ENCODE peak calls at places on chromosomes 7 and 10, in five cellular contexts. B is H1; M is GM06990; S is CD4-positive, alpha-beta memory T cell; L is pons. R is an unnamed sample.

GRCh38 chr7:11281953-11282352 is 308.3 kb downstream of the PHF14 start:
- DNase-seq in B (no peak), M (no peak), S (no peak), L (no peak), R (no peak)

GRCh38 chr10:34739915-34740314 is 75.2 kb downstream of the PARD3 start:
- DNase-seq in B (peak), M (no peak), S (no peak), L (peak), R (peak)

GRCh38 chr7:117445206-117445605 is 17.9 kb upstream of the ASZ1 start:
- DNase-seq in B (no peak), M (no peak), S (no peak), L (no peak), R (no peak)

GRCh38 chr7:21276471-21277035 is 151.3 kb upstream of the SP4 start:
- DNase-seq in B (no peak), M (no peak), S (no peak), L (no peak), R (no peak)

GRCh38 chr7:90677742-90678439 is 81.8 kb downstream of the CDK14 start:
- DNase-seq in B (no peak), M (no peak), S (no peak), L (peak), R (no peak)

GRCh38 chr10:77442790-77443189 is 194.8 kb downstream of the KCNMA1 start:
- DNase-seq in B (no peak), M (no peak), S (no peak), L (no peak), R (no peak)

GRCh38 chr7:79434867-79435266 is 18.6 kb downstream of the MAGI2 start:
- DNase-seq in B (no peak), M (no peak), S (no peak), L (no peak), R (no peak)

GRCh38 chr10:48399056-48399541 is 92.6 kb downstream of the MAPK8 start:
- DNase-seq in B (no peak), M (no peak), S (no peak), L (peak), R (no peak)

GRCh38 chr10:75493464-75493863 is 62.0 kb downstream of the LRMDA start:
- DNase-seq in B (no peak), M (no peak), S (no peak), L (no peak), R (no peak)

GRCh38 chr7:98878365-98879197 is at the start of gene TRRAP:
- DNase-seq in B (peak), M (peak), S (peak), L (peak), R (peak)

GRCh38 chr10:63611078-63611477 is 89.9 kb downstream of the REEP3 start:
- DNase-seq in B (no peak), M (no peak), S (no peak), L (no peak), R (peak)

GRCh38 chr7:54811016-54811924 is 52.3 kb upstream of the SEC61G start:
- DNase-seq in B (no peak), M (no peak), S (no peak), L (no peak), R (peak)

GRCh38 chr7:96447109-96447645 is 125.3 kb upstream of the SLC25A13 start:
- DNase-seq in B (no peak), M (no peak), S (no peak), L (no peak), R (no peak)

GRCh38 chr10:34160595-34160994 is 654.5 kb downstream of the PARD3 start:
- DNase-seq in B (no peak), M (no peak), S (no peak), L (no peak), R (no peak)

GRCh38 chr10:103445767-103446567 is 6.2 kb downstream of the CALHM2 start:
- DNase-seq in B (no peak), M (no peak), S (no peak), L (peak), R (peak)

GRCh38 chr7:18407385-18407784 is 88.2 kb upstream of the HDAC9 start:
- DNase-seq in B (no peak), M (no peak), S (no peak), L (no peak), R (no peak)

GRCh38 chr7:25707733-25708132 is 444.3 kb upstream of the NFE2L3 start:
- DNase-seq in B (no peak), M (no peak), S (no peak), L (no peak), R (no peak)

GRCh38 chr7:35549781-35550180 is 145.2 kb downstream of the HERPUD2 start:
- DNase-seq in B (no peak), M (no peak), S (no peak), L (no peak), R (no peak)

GRCh38 chr7:139896288-139896687 is 67.2 kb downstream of the TBXAS1 start:
- DNase-seq in B (no peak), M (no peak), S (no peak), L (no peak), R (no peak)

GRCh38 chr7:29107056-29107455 is 39.3 kb downstream of the CPVL start:
- DNase-seq in B (no peak), M (no peak), S (no peak), L (no peak), R (no peak)

GRCh38 chr7:85567983-85568382 is 381.1 kb upstream of the SEMA3D start:
- DNase-seq in B (no peak), M (no peak), S (no peak), L (no peak), R (no peak)

GRCh38 chr7:94656925-94657731 is 1.2 kb upstream of the SGCE start:
- DNase-seq in B (peak), M (peak), S (peak), L (peak), R (peak)

GRCh38 chr7:19118896-19119301 is 1.5 kb upstream of the TWIST1 start:
- DNase-seq in B (peak), M (no peak), S (no peak), L (no peak), R (peak)

GRCh38 chr7:157318015-157318706 is 18.6 kb upstream of the DNAJB6 start:
- DNase-seq in B (no peak), M (no peak), S (no peak), L (peak), R (peak)

GRCh38 chr7:14858866-14859265 is 43.7 kb downstream of the DGKB start:
- DNase-seq in B (no peak), M (no peak), S (no peak), L (no peak), R (no peak)

GRCh38 chr7:556837-557555 is 37.4 kb upstream of the PDGFA start:
- DNase-seq in B (no peak), M (no peak), S (no peak), L (no peak), R (no peak)

GRCh38 chr7:114414151-114415053 is at the start of gene FOXP2:
- DNase-seq in B (no peak), M (peak), S (no peak), L (peak), R (no peak)

GRCh38 chr7:128835790-128836641 is 5.8 kb downstream of the FLNC start:
- DNase-seq in B (no peak), M (no peak), S (no peak), L (peak), R (no peak)

GRCh38 chr7:131249003-131249402 is 78.7 kb upstream of the MKLN1 start:
- DNase-seq in B (no peak), M (no peak), S (no peak), L (peak), R (peak)

GRCh38 chr7:139043823-139044812 is 8.3 kb upstream of the ZC3HAV1L start:
- DNase-seq in B (no peak), M (peak), S (peak), L (no peak), R (no peak)

GRCh38 chr7:102875700-102876192 is 37.1 kb upstream of the LRRC17 start:
- DNase-seq in B (no peak), M (no peak), S (no peak), L (no peak), R (peak)

GRCh38 chr10:5968681-5969453 is 8.5 kb downstream of the IL15RA start:
- DNase-seq in B (peak), M (no peak), S (no peak), L (no peak), R (no peak)